ENCODE peak calls at places on chromosome 12, in five cellular contexts. O is brain microvascular endothelial cell, H is heart left ventricle, J is HCT116, A is right lobe of liver. G is an unnamed sample. For H3K36me3, the result is how much of the 10 kb centered on the place peaks cover.

GRCh38 chr12:56206373-56207166 is 15.2 kb downstream of the RNF41 start:
- DNase-seq in H (peak), O (peak), A (no peak), J (no peak), G (peak)

GRCh38 chr12:70319632-70320031 is 46.5 kb upstream of the KCNMB4 start:
- DNase-seq in A (no peak), J (no peak), H (no peak), O (no peak), G (no peak)

GRCh38 chr12:113468365-113469223 is 3.1 kb downstream of the LHX5 start:
- DNase-seq in H (no peak), J (no peak), O (no peak), A (no peak), G (no peak)

GRCh38 chr12:5000204-5000603 is 43.5 kb upstream of the KCNA5 start:
- DNase-seq in J (peak), A (no peak), H (no peak), O (no peak), G (no peak)

GRCh38 chr12:132479291-132479690 is 10.7 kb upstream of the FBRSL1 start:
- DNase-seq in J (no peak), H (no peak), A (peak), O (no peak), G (no peak)

GRCh38 chr12:118500302-118500701 is 123.9 kb downstream of the SUDS3 start:
- DNase-seq in H (no peak), A (no peak), J (no peak), O (no peak), G (no peak)

GRCh38 chr12:53379389-53380103 is 430 bp upstream of the SP1 start:
- DNase-seq in O (peak), H (peak), A (peak), J (peak), G (peak)

GRCh38 chr12:113445544-113446176 is 23.5 kb downstream of the SDSL start:
- DNase-seq in A (no peak), J (no peak), H (no peak), O (no peak), G (peak)

GRCh38 chr12:11879306-11879705 is 191.4 kb upstream of the BCL2L14 start:
- DNase-seq in A (no peak), H (no peak), J (no peak), O (no peak), G (no peak)

GRCh38 chr12:3743803-3744202 is 9.1 kb downstream of the CRACR2A start:
- DNase-seq in O (peak), H (no peak), J (no peak), A (no peak), G (no peak)

GRCh38 chr12:103401421-103401820 is 94.3 kb downstream of the C12orf42 start:
- DNase-seq in A (no peak), O (no peak), H (no peak), J (peak), G (no peak)

GRCh38 chr12:63124778-63125177 is 26.2 kb downstream of the AVPR1A start:
- DNase-seq in J (no peak), A (no peak), H (no peak), O (no peak), G (no peak)

GRCh38 chr12:106021516-106021915 is 117.2 kb downstream of the NUAK1 start:
- DNase-seq in A (no peak), O (no peak), J (no peak), H (no peak), G (no peak)

GRCh38 chr12:119990382-119990874 is 1.4 kb downstream of the BICDL1 start:
- DNase-seq in H (no peak), A (no peak), J (no peak), O (no peak), G (no peak)

GRCh38 chr12:118541945-118542344 is 165.6 kb downstream of the SUDS3 start:
- DNase-seq in J (peak), H (no peak), O (no peak), A (no peak), G (peak)

GRCh38 chr12:47218191-47218654 is 138.5 kb upstream of the AMIGO2 start:
- DNase-seq in J (no peak), O (no peak), A (no peak), H (no peak), G (no peak)

GRCh38 chr12:101945361-101946232 is 68.2 kb downstream of the DRAM1 start:
- DNase-seq in J (no peak), H (no peak), O (no peak), A (no peak), G (no peak)

GRCh38 chr12:58425481-58426392 is 484.4 kb downstream of the ATP23 start:
- DNase-seq in H (no peak), A (no peak), O (peak), J (peak), G (peak)

GRCh38 chr12:123075092-123075491 is 75.8 kb downstream of the PITPNM2 start:
- DNase-seq in A (no peak), J (no peak), H (no peak), O (no peak), G (no peak)

GRCh38 chr12:5177731-5178130 is 134.1 kb downstream of the KCNA5 start:
- DNase-seq in H (no peak), J (peak), O (no peak), A (no peak), G (no peak)

GRCh38 chr12:47039079-47039478 is 40.3 kb upstream of the PCED1B start:
- DNase-seq in O (no peak), H (no peak), A (no peak), J (no peak), G (no peak)

GRCh38 chr12:29616664-29617409 is 119.4 kb upstream of the OVCH1 start:
- DNase-seq in H (no peak), A (no peak), J (peak), O (peak), G (no peak)

GRCh38 chr12:25286837-25287236 is 36.1 kb upstream of the KRAS start:
- DNase-seq in O (no peak), A (no peak), H (no peak), J (no peak), G (no peak)

GRCh38 chr12:88237954-88238353 is 95.8 kb downstream of the TMTC3 start:
- DNase-seq in J (peak), O (peak), H (no peak), A (no peak), G (no peak)

GRCh38 chr12:76876696-76877229 is 2.1 kb downstream of the CSRP2 start:
- DNase-seq in J (no peak), O (no peak), H (no peak), A (no peak), G (no peak)

GRCh38 chr12:54421873-54422250 is 2.8 kb upstream of the ITGA5 start:
- DNase-seq in O (no peak), H (no peak), A (no peak), J (no peak), G (no peak)

GRCh38 chr12:109567296-109567695 is 6.0 kb downstream of the MMAB start:
- DNase-seq in A (peak), J (no peak), H (no peak), O (no peak), G (no peak)
- H3K36me3 ChIP-seq in A (under half), J (under half), H (under half), O (under half), G (under half)

GRCh38 chr12:20142295-20142694 is 226.0 kb upstream of the PDE3A start:
- DNase-seq in H (no peak), O (no peak), A (no peak), J (no peak), G (no peak)

GRCh38 chr12:20148241-20148640 is 220.1 kb upstream of the PDE3A start:
- DNase-seq in H (no peak), J (no peak), A (no peak), O (no peak), G (no peak)

GRCh38 chr12:20140751-20141150 is 227.6 kb upstream of the PDE3A start:
- DNase-seq in J (no peak), A (no peak), O (no peak), H (no peak), G (no peak)

GRCh38 chr12:20144341-20144740 is 224.0 kb upstream of the PDE3A start:
- DNase-seq in H (no peak), J (no peak), O (no peak), A (no peak), G (peak)

GRCh38 chr12:20142956-20143355 is 225.4 kb upstream of the PDE3A start:
- DNase-seq in O (no peak), A (no peak), J (no peak), H (no peak), G (peak)
- TF ChIP-seq CTCF in O (peak), A (no peak), J (no peak), H (no peak), G (peak)

DNA sequence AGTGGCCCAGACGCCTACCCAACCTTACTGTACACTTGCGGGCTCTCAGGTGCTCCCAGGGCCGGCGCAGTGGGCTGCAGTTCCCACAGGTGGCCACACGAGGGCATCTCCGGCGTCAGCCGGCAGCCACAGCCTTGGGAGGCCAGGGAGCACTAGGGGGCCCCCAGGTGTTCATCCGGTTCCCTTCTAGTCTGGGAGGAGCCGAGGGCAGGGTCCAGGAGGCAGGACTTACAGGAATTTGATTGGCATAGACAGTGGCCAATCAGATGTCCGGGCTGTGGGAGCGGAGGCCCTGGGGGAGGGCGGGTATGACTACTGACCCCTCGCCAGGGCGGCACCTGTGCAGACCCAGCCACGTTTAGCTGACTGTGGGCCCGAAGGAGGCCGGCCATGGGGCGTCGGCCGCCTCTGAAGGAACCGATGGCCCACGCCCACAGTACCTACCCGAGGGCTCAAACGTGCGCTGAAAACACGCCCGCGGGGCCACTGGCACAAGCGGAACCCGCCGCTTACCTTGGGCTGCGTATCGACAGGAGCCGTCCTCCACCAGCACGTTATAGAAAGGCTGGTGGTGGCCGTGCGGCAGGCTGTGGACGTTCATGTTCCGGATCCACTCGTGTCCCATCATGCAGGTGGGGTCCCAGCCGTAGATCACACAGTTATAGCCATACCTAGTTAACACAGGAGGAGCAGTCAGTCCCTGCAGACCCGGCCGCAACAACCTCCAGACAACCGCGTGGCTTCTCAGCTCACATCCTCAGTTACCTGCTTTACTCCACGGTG is 34.8 kb downstream of the FBXO21 start:
- DNase-seq in H (peak), A (peak), J (peak), O (no peak), G (peak)
- H3K36me3 ChIP-seq in H (under half), A (under half), J (under half), O (under half), G (under half)

GRCh38 chr12:27009926-27010325 is 4.3 kb downstream of the TM7SF3 start:
- DNase-seq in O (no peak), A (no peak), H (no peak), J (no peak), G (no peak)
- TF ChIP-seq CTCF in O (no peak), A (no peak), H (no peak), J (no peak), G (no peak)

DNA sequence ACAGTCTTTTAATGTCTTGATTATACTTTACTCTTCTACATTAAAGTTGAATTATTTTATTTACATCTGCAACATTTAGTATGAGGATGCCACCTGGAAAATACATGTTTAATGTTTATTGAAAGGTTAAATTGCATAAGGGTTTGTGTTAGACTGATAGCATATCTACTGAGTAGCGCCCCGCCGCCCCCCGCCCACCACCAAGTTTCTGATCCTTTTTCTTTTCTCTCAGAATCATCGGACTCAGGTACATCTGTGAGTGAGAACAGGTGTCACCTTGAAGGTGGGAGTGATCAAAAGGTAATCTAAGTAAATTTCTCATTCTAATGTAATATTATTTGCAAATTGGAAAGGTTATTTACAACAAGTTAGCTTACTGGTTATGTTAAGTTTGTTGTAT is 16.2 kb downstream of the MDM2 start:
- DNase-seq in A (no peak), O (no peak), J (no peak), H (no peak), G (no peak)
- H3K36me3 ChIP-seq in A (under half), O (half or more), J (half or more), H (under half), G (under half)

GRCh38 chr12:13028825-13029570 is 15.2 kb upstream of the FAM234B start:
- DNase-seq in J (no peak), O (no peak), A (no peak), H (no peak), G (no peak)

GRCh38 chr12:13022737-13023370 is 21.3 kb upstream of the FAM234B start:
- DNase-seq in H (no peak), O (no peak), J (no peak), A (no peak), G (no peak)

GRCh38 chr12:13027508-13027907 is 16.7 kb upstream of the FAM234B start:
- DNase-seq in O (no peak), H (no peak), J (no peak), A (no peak), G (no peak)

GRCh38 chr12:13027032-13027431 is 17.1 kb upstream of the FAM234B start:
- DNase-seq in H (no peak), J (no peak), O (no peak), A (no peak), G (no peak)

DNA sequence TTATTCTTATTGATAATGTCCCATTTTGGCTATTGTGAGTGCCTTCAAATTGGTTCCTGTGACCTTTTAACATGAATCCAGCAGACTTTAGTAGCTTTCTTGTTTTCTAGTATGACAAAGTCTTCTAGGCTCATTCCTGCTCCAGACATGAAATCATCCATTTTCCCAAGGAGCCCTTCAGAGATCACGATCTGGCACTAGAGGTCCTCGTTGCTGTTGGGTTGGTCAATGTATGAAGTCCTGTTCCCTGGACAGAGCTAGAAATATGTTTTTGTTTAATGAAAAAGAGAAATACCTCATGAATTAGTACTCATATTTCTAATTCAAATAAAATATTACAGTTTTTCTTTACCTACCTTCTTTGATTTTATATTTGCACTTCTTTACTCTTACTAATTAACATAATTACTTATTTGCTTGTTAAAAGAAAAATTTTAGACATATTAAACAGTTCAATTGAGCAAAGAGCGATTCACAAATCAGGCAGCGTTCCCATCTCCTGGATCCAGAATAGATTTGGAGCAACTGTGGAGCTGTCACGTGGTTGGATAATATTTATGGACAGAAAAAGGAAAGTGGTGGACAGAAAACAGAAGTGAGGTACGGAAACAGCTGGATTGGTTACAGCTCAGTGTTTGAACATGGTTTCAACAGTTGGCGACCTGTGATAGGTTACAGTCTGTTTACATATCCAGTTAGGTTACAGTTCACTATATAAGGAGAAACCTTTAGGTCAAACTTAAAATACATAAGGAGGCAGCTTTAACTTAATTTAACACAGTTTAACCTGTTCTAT is 19.8 kb upstream of the FAM234B start:
- DNase-seq in J (peak), H (peak), O (peak), A (no peak), G (peak)
- TF ChIP-seq CTCF in J (peak), H (peak), O (peak), A (peak), G (peak)

DNA sequence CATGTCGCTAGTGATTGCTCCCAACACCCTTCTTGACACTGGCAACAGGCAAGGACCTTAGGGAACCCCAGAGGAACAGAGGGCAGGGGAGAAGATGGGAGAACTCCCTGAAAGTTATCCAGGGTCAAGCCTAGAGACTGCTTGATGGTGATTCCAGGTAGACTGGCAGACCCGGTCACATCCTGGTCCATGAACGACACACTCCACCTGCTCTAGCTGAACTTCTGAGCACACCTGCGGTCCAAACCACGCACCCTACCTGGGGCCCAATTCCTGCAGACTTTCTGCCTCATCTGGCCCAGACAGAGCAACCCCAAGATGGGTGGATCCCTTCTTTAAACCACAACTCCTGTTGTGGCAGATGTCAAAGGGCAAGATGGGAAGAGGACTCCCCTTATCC is 34.2 kb downstream of the NCKAP5L start:
- DNase-seq in H (no peak), A (no peak), J (no peak), O (no peak), G (no peak)
- H3K36me3 ChIP-seq in H (under half), A (under half), J (under half), O (half or more), G (under half)

G was measured in MM.1S.